ENCODE peak calls at places on chromosomes 12 and 14, in five cellular contexts. B, U, J, V and O are unnamed samples.

GRCh38 chr14:60655114-60655897 is 6.0 kb upstream of the SIX1 start:
- DNase-seq in J (no peak), V (no peak), U (no peak), B (no peak), O (no peak)

GRCh38 chr12:30979371-30980259 is 53.1 kb downstream of the TSPAN11 start:
- DNase-seq in U (no peak), V (no peak), B (no peak), J (no peak), O (no peak)

GRCh38 chr14:98580131-98580678 is 691.8 kb downstream of the BCL11B start:
- DNase-seq in V (no peak), B (no peak), U (no peak), J (no peak), O (peak; percentile 35)

GRCh38 chr12:76763746-76764675 is at the start of gene ZDHHC17:
- DNase-seq in U (peak; percentile 92), J (peak; percentile 97), V (peak; percentile 94), B (peak; percentile 66), O (peak; percentile 98)

GRCh38 chr14:79552778-79553177 is 658.5 kb downstream of the DIO2 start:
- DNase-seq in J (no peak), V (no peak), U (no peak), B (no peak), O (no peak)

GRCh38 chr12:69254857-69255256 is 15.5 kb downstream of the CPSF6 start:
- DNase-seq in V (no peak), B (no peak), U (no peak), J (no peak), O (no peak)

GRCh38 chr12:121228919-121229650 is 19.2 kb downstream of the P2RX4 start:
- DNase-seq in V (no peak), B (no peak), J (no peak), U (no peak), O (no peak)

GRCh38 chr14:30114051-30114450 is 186.4 kb upstream of the PRKD1 start:
- DNase-seq in J (no peak), B (no peak), V (no peak), U (peak; percentile 14), O (no peak)

GRCh38 chr14:51327376-51327775 is 87.3 kb downstream of the TMX1 start:
- DNase-seq in V (no peak), B (no peak), U (peak; percentile 52), J (no peak), O (no peak)

GRCh38 chr14:94717808-94718207 is 52.1 kb downstream of the GSC start:
- DNase-seq in B (no peak), J (no peak), U (no peak), V (no peak), O (no peak)

GRCh38 chr12:106582264-106582591 is 576 bp upstream of the RFX4 start:
- DNase-seq in B (no peak), J (no peak), V (no peak), U (no peak), O (no peak)

GRCh38 chr12:28893365-28893764 is 255.7 kb upstream of the FAR2 start:
- DNase-seq in B (no peak), U (peak; percentile 34), V (no peak), J (no peak), O (peak; percentile 45)

GRCh38 chr14:101503431-101504095 is 57.7 kb upstream of the DIO3 start:
- DNase-seq in B (no peak), U (no peak), J (peak; percentile 7), V (peak; percentile 13), O (no peak)

GRCh38 chr12:52041695-52042123 is 9.5 kb upstream of the NR4A1 start:
- DNase-seq in B (no peak), U (peak; percentile 44), J (peak; percentile 60), V (peak; percentile 69), O (peak; percentile 59)
- H3K4me3 ChIP-seq in B (no peak overlapping the region), U (no peak overlapping the region), J (no peak overlapping the region), V (no peak overlapping the region), O (no peak overlapping the region)

DNA sequence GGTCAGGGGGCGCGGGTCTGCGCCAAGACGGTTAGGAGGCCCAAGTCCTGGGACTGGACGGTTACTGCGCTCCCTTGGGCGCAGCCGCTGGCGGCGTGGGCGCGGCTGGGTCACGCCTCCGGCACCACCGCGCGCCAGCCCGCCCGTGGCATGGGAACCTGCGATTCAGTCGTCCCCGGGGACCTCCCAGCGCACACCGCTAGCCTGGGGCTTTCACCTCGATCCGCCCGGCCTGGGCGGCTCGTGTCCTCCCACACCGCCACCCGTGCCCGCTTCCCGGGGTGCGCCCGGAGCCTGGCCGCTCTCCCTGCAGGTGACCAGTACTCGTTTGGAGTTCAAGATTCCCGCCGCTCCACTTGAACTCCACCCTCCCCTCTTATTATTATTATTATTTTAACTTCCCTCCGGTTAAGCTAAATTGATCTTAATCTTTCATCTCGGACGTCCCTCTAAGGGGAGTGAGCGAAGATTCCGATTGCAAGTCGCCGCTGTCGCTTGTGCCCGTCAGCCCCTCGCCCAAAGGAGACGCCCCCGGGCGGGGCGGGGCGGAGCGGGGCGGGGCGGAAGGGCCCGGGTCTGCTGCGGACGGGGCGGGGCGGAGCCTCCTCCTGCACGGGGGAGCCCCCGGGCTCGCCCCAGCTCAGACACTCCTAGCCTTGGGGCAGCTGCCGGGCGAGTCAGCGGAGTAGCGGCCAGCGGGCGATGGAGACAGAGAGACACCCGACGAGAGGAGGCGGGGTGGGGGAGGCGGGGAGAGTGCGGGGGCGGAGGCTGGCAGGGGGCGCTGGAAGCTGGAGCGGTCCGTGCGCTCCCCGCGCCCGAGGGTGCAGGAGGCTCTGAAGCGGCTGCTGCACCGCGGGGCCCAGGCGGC is at the start of gene KCNMB4:
- DNase-seq in U (peak; percentile 10), B (peak; percentile 7), J (peak; percentile 63), V (peak; percentile 53), O (peak; percentile 73)
- TF ChIP-seq POLR2A in U (no peak), B (peak; percentile 35), J (no peak), V (no peak), O (peak; percentile 16)

DNA sequence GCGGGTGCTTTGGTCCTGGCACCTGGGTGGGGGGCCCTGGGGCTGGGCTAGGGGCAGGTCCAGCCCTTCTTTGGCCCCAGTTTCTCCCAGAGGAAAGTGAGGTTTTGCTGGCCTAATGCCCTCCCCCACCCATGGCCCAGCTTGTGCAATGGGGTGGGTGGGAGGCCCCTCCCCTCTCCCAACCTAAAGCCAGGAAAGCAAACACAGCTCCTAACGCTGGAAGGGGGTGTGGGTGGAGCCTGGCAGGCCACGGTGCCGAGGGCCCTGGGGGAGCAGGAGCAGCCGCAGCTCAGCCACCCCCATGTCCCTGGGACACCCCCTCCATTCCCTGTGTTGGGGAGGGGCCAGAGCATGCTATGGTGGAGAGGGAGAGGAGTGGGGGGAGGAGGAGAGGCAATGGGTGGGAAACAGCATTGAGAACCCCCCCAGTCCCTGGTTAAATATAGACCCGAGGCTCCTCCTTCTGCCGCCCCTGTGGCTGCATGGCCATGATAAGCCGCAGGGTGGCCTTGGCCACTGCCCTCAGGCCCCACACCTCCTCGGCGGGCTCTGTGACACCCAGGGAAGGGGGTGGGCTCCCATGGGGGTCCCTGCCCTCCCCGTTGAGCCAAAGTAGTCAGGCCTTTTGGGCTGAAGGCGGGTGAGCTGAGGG is 4.7 kb downstream of the EXOC3L4 start:
- DNase-seq in U (no peak), B (no peak), J (no peak), V (no peak), O (peak; percentile 53)
- TF ChIP-seq CTCF in U (no peak), B (no peak), J (no peak), V (no peak), O (no peak)

DNA sequence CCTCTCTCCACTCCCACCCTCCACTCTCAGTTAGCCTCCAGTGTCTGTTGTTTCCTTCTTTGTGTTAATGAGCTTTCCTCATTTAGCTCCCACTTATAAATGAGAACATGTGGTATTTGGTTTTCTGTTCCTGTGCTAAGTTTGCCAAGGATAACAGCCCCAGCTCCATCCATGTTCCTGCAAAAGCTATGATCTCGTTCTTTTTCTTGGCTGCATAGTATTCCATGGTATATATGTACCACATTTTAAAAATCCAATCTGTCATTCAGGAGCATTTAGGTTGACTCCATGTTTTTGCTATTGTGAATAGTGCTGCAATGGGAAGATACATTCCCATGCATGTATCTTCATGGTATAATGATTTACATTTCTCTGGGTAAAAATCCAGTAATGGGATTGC is 2.8 kb upstream of the WASHC4 start:
- DNase-seq in U (no peak), J (no peak), B (no peak), V (no peak), O (no peak)
- H3K4me3 ChIP-seq in U (no peak overlapping the region), J (no peak overlapping the region), B (no peak overlapping the region), V (no peak overlapping the region), O (no peak overlapping the region)

GRCh38 chr12:108856428-108857157 is 790 bp downstream of the SSH1 start:
- DNase-seq in B (no peak), J (peak; percentile 52), V (peak; percentile 61), U (peak; percentile 87), O (peak; percentile 62)
- TF ChIP-seq POLR2A in B (no peak), J (no peak), V (no peak), U (peak; percentile 97), O (no peak)

GRCh38 chr12:2800046-2800570 is 5.3 kb downstream of the FKBP4 start:
- DNase-seq in U (no peak), V (no peak), B (no peak), J (no peak), O (no peak)

GRCh38 chr12:2795291-2796186 is 769 bp downstream of the FKBP4 start:
- DNase-seq in V (peak; percentile 86), J (peak; percentile 77), B (no peak), U (peak; percentile 41), O (peak; percentile 75)

GRCh38 chr12:2794736-2795289 is at the start of gene FKBP4:
- DNase-seq in U (peak; percentile 73), B (no peak), V (peak; percentile 95), J (peak; percentile 92), O (peak; percentile 83)

GRCh38 chr12:2796187-2796663 is 1.5 kb downstream of the FKBP4 start:
- DNase-seq in B (no peak), J (no peak), U (no peak), V (no peak), O (no peak)

DNA sequence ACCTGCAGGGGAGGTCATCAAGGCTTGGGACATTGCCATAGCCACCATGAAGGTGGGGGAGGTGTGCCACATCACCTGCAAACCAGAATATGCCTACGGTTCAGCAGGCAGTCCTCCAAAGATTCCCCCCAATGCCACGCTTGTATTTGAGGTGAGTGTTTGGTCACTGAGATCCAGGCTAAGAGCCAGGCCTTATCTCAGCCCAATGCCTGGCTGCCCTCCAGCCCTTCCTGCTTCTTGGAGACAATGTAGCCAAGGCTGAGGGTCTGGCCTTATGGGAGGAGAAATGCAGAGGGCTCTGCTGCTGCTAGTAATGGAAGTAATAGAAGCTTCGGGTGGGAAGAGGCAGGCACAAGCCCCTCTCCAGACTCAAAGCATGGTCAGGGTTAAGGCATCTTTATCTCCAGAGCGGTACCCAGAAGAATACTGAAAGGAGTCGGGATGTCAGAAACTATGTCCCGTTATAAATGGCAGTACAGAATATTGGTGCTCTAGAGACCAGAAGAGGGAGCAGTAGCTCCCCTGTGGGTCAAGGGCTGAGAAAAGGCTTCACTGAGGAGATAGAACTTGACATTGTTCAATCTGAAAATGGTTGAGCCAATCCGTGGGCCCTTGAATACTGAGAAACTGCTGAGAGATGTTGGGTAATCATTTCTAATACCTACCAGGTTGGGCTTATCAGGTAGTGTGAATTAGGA is 3.1 kb downstream of the FKBP4 start:
- DNase-seq in V (peak; percentile 72), J (peak; percentile 25), B (no peak), U (no peak), O (no peak)
- TF ChIP-seq CTCF in V (no peak), J (no peak), B (peak; percentile 16), U (peak; percentile 14), O (peak; percentile 4)

GRCh38 chr14:106823552-106823951 is 1297.2 kb downstream of the TMEM121 start:
- DNase-seq in V (no peak), U (no peak), B (no peak), J (no peak), O (no peak)
- H3K4me3 ChIP-seq in V (no peak overlapping the region), U (no peak overlapping the region), B (no peak overlapping the region), J (no peak overlapping the region), O (no peak overlapping the region)